ENCODE peak calls at places on chromosomes 11 and 22, in six cellular contexts. B, F, Z, V, X and I are unnamed samples.

GRCh38 chr11:111387318-111387863 is 8.3 kb upstream of the POU2AF1 start:
- DNase-seq in B (no peak), F (peak; percentile 90), Z (no peak), V (no peak), X (no peak), I (peak; percentile 78)

GRCh38 chr11:22304337-22304961 is 33.7 kb upstream of the SLC17A6 start:
- DNase-seq in B (no peak), F (no peak), Z (no peak), V (no peak), X (no peak), I (no peak)

GRCh38 chr22:36641902-36642640 is 61.5 kb downstream of the CACNG2 start:
- DNase-seq in B (no peak), F (no peak), Z (no peak), V (no peak), X (no peak), I (no peak)

GRCh38 chr11:11500744-11501487 is 120.9 kb downstream of the GALNT18 start:
- DNase-seq in B (no peak), F (no peak), Z (no peak), V (no peak), X (no peak), I (no peak)

GRCh38 chr11:11215058-11215815 is 137.8 kb downstream of the CSNK2A3 start:
- DNase-seq in B (no peak), F (no peak), Z (no peak), V (no peak), X (no peak), I (no peak)

GRCh38 chr11:9906043-9906791 is 242.3 kb downstream of the SWAP70 start:
- DNase-seq in B (no peak), F (no peak), Z (no peak), V (no peak), X (no peak), I (no peak)

GRCh38 chr22:32897400-32897799 is 95.9 kb downstream of the TIMP3 start:
- DNase-seq in B (no peak), F (no peak), Z (no peak), V (no peak), X (no peak), I (no peak)

GRCh38 chr22:45196926-45197605 is 33.3 kb downstream of the NUP50 start:
- DNase-seq in B (no peak), F (no peak), Z (no peak), V (no peak), X (no peak), I (no peak)

GRCh38 chr22:19882446-19883381 is 28.0 kb upstream of the GNB1L start:
- DNase-seq in B (no peak), F (no peak), Z (peak; percentile 5), V (no peak), X (peak; percentile 79), I (peak; percentile 68)

GRCh38 chr11:127620660-127621059 is 620.1 kb upstream of the KIRREL3 start:
- DNase-seq in B (no peak), F (no peak), Z (no peak), V (no peak), X (no peak), I (no peak)

GRCh38 chr22:49867303-49868250 is 13.9 kb downstream of the ZBED4 start:
- DNase-seq in B (no peak), F (no peak), Z (no peak), V (no peak), X (peak; percentile 51), I (no peak)